ENCODE peak calls at places on chromosomes 2 and 18, in seven cellular contexts. P is right lobe of liver, K is PC-9, B is fibroblast of lung, Y is aorta, M is psoas muscle, V is SK-N-SH. O is an unnamed sample.

GRCh38 chr2:76307495-76307894 is 596.8 kb upstream of the GCFC2 start:
- DNase-seq in V (peak; percentile 32), M (no peak), B (no peak), P (no peak), K (no peak), Y (no peak), O (no peak)

GRCh38 chr2:112483047-112483473 is 1.1 kb downstream of the TTL start:
- DNase-seq in K (peak; percentile 40), Y (no peak), M (no peak), B (peak; percentile 75), P (no peak), V (peak; percentile 80), O (peak; percentile 39)

GRCh38 chr2:71646028-71646427 is 192.7 kb downstream of the DYSF start:
- DNase-seq in B (peak; percentile 88), Y (peak; percentile 89), K (peak; percentile 94), P (no peak), M (peak; percentile 70), V (no peak), O (no peak)

GRCh38 chr2:180006781-180007579 is at the start of gene CWC22:
- DNase-seq in Y (peak; percentile 92), V (peak; percentile 65), B (peak; percentile 87), K (peak; percentile 85), P (peak; percentile 78), M (peak; percentile 80), O (peak; percentile 81)

GRCh38 chr2:159904127-159904564 is 106.1 kb upstream of the CD302 start:
- DNase-seq in M (peak; percentile 16), K (no peak), B (no peak), P (no peak), Y (peak; percentile 75), V (no peak), O (no peak)

GRCh38 chr2:105291981-105292380 is 37.6 kb downstream of the TGFBRAP1 start:
- DNase-seq in K (no peak), M (no peak), Y (no peak), B (peak; percentile 38), P (no peak), V (no peak), O (peak; percentile 74)

GRCh38 chr18:33113421-33113820 is 327.1 kb downstream of the CCDC178 start:
- DNase-seq in V (no peak), M (no peak), P (no peak), K (no peak), Y (no peak), B (no peak), O (no peak)

GRCh38 chr18:59085126-59085794 is 54.4 kb upstream of the SEC11C start:
- DNase-seq in P (no peak), M (no peak), K (no peak), V (no peak), Y (no peak), B (no peak), O (no peak)

GRCh38 chr2:98468621-98469236 is 24.1 kb downstream of the INPP4A start:
- DNase-seq in B (peak; percentile 66), M (no peak), K (no peak), V (no peak), Y (no peak), P (no peak), O (no peak)

GRCh38 chr2:100482741-100483140 is 12.5 kb downstream of the NMS start:
- DNase-seq in B (no peak), K (no peak), M (no peak), P (no peak), Y (no peak), V (no peak), O (no peak)

GRCh38 chr2:177239934-177240600 is 24.5 kb downstream of the NFE2L2 start:
- DNase-seq in B (peak; percentile 58), V (no peak), Y (no peak), P (no peak), M (no peak), K (peak; percentile 47), O (peak; percentile 52)

GRCh38 chr2:53633441-53633840 is 134.2 kb upstream of the CHAC2 start:
- DNase-seq in K (peak; percentile 39), V (peak; percentile 7), B (peak; percentile 22), Y (no peak), P (no peak), M (no peak), O (peak; percentile 29)

GRCh38 chr18:48264508-48264907 is 144.7 kb downstream of the ZBTB7C start:
- DNase-seq in K (no peak), B (peak; percentile 43), V (peak; percentile 20), Y (no peak), M (no peak), P (no peak), O (no peak)

DNA sequence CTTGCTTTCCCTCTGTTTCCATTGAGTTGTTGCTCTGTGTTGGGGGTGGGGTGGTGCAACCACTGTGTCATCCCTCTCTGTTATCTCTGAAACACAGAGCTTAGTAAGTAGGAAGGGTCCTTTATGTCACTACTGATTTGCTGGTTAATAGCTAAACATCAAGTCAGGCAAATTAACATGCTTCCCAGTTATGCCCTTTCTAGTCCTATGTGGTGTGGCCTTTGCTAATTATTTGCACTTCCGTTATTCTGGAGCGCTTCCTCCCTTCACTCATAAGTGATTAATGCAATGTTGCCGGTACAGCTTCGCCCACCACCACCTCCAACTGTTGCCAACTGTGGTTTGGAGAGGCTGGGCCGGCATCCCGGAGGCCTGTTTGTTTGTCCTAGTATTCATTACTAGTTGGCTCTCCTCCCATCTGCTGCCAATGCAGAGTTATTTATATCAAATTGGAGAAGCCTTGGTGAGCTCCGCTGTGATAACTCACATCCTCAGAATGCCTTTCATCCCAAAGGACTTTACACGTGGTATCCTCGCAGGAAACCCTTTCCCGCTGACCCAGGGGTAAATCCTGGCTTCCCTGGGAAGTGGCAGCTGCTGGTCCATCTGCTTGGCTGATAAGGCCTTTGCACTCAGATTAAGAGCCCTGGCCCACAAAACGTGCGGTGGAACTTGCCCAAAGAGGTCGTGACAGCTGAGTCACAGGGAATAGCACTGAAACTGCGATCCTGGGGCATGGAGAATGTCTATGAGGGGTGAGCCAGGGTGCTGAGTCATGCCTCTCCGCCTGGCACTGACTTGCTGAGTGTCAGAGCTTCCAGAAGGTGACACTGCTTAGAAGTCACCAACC is 72.1 kb upstream of the ZCCHC2 start:
- DNase-seq in M (peak; percentile 85), Y (peak; percentile 94), P (peak; percentile 89), B (peak; percentile 81), V (peak; percentile 14), K (peak; percentile 95), O (peak; percentile 75)
- H3K4me3 ChIP-seq in M (no peak overlapping the region), Y (no peak overlapping the region), P (no peak overlapping the region), B (no peak overlapping the region), V (no peak overlapping the region), K (no peak overlapping the region), O (no peak overlapping the region)

DNA sequence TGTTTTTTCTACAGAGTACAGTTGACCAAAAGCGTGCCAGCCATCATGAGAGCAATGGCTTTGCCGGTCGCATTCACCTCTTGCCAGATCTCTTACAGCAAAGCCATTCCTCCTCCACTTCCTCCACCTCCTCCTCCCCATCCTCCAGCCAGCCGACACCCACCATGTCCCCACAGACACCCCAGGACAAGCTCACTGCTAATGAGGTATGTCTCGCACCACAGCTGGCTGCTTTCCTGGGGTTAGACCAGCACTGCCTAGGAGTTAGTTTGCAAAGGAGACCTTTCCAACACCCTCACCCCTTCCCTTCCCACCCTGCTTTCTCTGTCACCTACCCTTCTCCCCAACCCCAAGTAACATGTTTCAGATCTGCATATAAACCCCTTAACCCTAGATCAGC is 120.3 kb upstream of the IL1R2 start:
- DNase-seq in P (no peak), V (no peak), B (no peak), Y (no peak), K (no peak), M (no peak), O (no peak)
- H3K36me3 ChIP-seq in P (peaks cover 49% of the 10 kb centered on the region), V (peaks cover 96% of the 10 kb centered on the region), B (peaks cover 28% of the 10 kb centered on the region), Y (peaks cover 9% of the 10 kb centered on the region), K (peaks cover 62% of the 10 kb centered on the region), M (peaks cover 95% of the 10 kb centered on the region), O (peaks cover 78% of the 10 kb centered on the region)

DNA sequence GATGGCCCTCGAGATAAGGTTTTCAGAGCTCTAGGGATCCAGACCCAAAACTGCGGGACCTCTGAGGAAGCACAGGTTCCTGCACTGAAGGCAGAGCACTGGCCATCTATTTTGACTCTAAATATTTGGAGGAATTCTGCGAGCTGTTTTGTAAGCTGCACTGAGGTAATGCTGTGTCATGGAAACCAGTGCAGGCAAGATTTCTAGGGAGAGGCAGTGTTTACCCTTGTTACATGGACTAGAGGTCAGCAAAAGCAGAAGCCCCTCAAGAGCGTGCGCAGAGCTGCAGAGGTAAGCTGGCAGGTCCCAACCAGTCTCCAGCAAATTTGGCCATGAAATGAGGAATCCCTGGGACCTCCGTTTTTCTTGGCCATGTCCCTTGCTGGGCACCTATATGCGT is 137.3 kb downstream of the RNF152 start:
- DNase-seq in P (no peak), B (no peak), M (no peak), K (no peak), V (no peak), Y (no peak), O (no peak)
- H3K27ac ChIP-seq in P (no peak overlapping the region), B (no peak overlapping the region), M (no peak overlapping the region), K (no peak overlapping the region), V (no peak overlapping the region), Y (no peak overlapping the region), O (no peak overlapping the region)

GRCh38 chr2:207504513-207505171 is 25.1 kb upstream of the CREB1 start:
- DNase-seq in B (peak; percentile 96), V (no peak), Y (no peak), K (no peak), M (no peak), P (no peak), O (peak; percentile 62)
- H3K4me3 ChIP-seq in B (no peak overlapping the region), V (no peak overlapping the region), Y (no peak overlapping the region), K (no peak overlapping the region), M (no peak overlapping the region), P (no peak overlapping the region), O (no peak overlapping the region)

GRCh38 chr2:37665038-37665437 is 6.4 kb downstream of the CDC42EP3 start:
- DNase-seq in P (no peak), Y (no peak), B (no peak), M (no peak), K (no peak), V (no peak), O (no peak)
- H3K36me3 ChIP-seq in P (no peaks in the 10 kb centered on the region), Y (peaks cover 2% of the 10 kb centered on the region), B (peaks cover 6% of the 10 kb centered on the region), M (peaks cover 79% of the 10 kb centered on the region), K (peaks cover 37% of the 10 kb centered on the region), V (peaks cover 86% of the 10 kb centered on the region), O (peaks cover 85% of the 10 kb centered on the region)

DNA sequence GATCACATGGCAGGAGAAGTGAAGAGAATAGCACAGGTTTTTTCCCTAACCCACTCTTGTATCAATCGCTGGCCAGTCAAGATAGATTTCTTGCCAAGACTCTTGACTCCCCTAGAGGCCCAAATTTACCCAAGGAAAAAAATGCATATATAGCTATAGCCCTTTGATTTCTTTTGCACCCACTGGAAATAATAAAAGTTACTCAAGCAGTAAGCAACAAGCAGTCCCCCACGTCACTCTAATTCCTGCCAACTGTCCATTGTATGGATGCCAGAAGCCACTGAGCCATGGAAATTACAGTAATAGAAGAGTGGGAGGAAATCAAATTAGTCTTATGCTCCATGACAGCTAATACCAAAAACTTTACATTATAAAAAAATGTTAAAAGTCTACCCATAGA is 125.3 kb upstream of the SLC39A10 start:
- DNase-seq in V (no peak), Y (no peak), B (peak; percentile 83), M (no peak), K (no peak), P (no peak), O (no peak)
- H3K27ac ChIP-seq in V (no peak overlapping the region), Y (no peak overlapping the region), B (no peak overlapping the region), M (no peak overlapping the region), K (no peak overlapping the region), P (no peak overlapping the region), O (no peak overlapping the region)

GRCh38 chr2:203463176-203463797 is 71.8 kb downstream of the RAPH1 start:
- DNase-seq in B (no peak), P (no peak), V (peak; percentile 54), M (no peak), Y (no peak), K (no peak), O (no peak)
- H3K4me3 ChIP-seq in B (peak overlapping the region; percentile 0), P (no peak overlapping the region), V (peak overlapping the region; percentile 7), M (no peak overlapping the region), Y (no peak overlapping the region), K (no peak overlapping the region), O (no peak overlapping the region)

O was measured in SJSA1.